ENCODE peak calls at places on chromosomes 7 and 10, in ten cellular contexts. F is mesothelial cell of epicardium, R is GM19239, M is colonic mucosa, B is T follicular helper cell, Y is RWPE1, C is body of pancreas, U is NCI-H1417 treated with DMSO at 0.1 percent for 48 hours, H is glutamatergic neuron, L is NCI-H146. K is an unnamed sample.

GRCh38 chr7:55438765-55439525 is 73.8 kb downstream of the LANCL2 start:
- DNase-seq in M (peak; percentile 41), R (no peak), Y (peak; percentile 53), H (no peak), F (no peak), L (peak; percentile 78), U (no peak), B (no peak), C (peak; percentile 50), K (no peak)

GRCh38 chr10:86211691-86212390 is 154.8 kb downstream of the GRID1 start:
- DNase-seq in C (no peak), U (no peak), F (no peak), Y (no peak), L (no peak), B (no peak), R (no peak), M (no peak), H (no peak), K (no peak)

GRCh38 chr10:115171392-115171960 is 78.3 kb downstream of the ATRNL1 start:
- DNase-seq in M (no peak), Y (peak; percentile 14), R (no peak), C (no peak), U (no peak), B (no peak), L (peak; percentile 1), F (no peak), H (no peak), K (no peak)

GRCh38 chr7:127809285-127809702 is 157.3 kb downstream of the SND1 start:
- DNase-seq in U (peak; percentile 39), R (no peak), B (no peak), M (no peak), L (no peak), Y (peak; percentile 48), F (no peak), H (peak; percentile 39), C (no peak), K (no peak)

GRCh38 chr10:100907175-100907574 is 5.6 kb upstream of the SLF2 start:
- DNase-seq in R (no peak), Y (no peak), M (no peak), F (no peak), H (no peak), L (no peak), B (no peak), U (no peak), C (no peak), K (no peak)

GRCh38 chr7:81236560-81236959 is 317.7 kb upstream of the SEMA3C start:
- DNase-seq in M (no peak), Y (no peak), B (no peak), F (no peak), R (no peak), U (no peak), C (no peak), L (no peak), H (no peak), K (no peak)

GRCh38 chr10:132536241-132536963 is 1.2 kb upstream of the INPP5A start:
- DNase-seq in Y (no peak), L (no peak), F (no peak), H (no peak), C (peak; percentile 48), M (peak; percentile 53), R (no peak), B (no peak), U (no peak), K (no peak)

GRCh38 chr7:141128931-141129330 is 55.1 kb downstream of the TMEM178B start:
- DNase-seq in R (no peak), L (no peak), M (no peak), U (no peak), H (no peak), C (no peak), Y (no peak), F (no peak), B (no peak), K (no peak)

GRCh38 chr10:6036861-6037321 is 25.3 kb downstream of the IL2RA start:
- DNase-seq in C (no peak), M (peak; percentile 9), B (peak; percentile 40), F (no peak), U (no peak), H (no peak), Y (no peak), L (no peak), R (no peak), K (peak; percentile 43)

GRCh38 chr7:36686499-36686898 is 37.8 kb downstream of the AOAH start:
- DNase-seq in L (no peak), B (no peak), C (no peak), M (no peak), H (no peak), R (no peak), U (no peak), F (no peak), Y (peak; percentile 59), K (no peak)

GRCh38 chr10:58932126-58932525 is 244.3 kb upstream of the PHYHIPL start:
- DNase-seq in U (no peak), M (no peak), H (no peak), B (no peak), R (no peak), Y (no peak), L (no peak), F (no peak), C (no peak), K (no peak)

GRCh38 chr7:26369519-26370385 is 78.1 kb downstream of the SNX10 start:
- DNase-seq in F (no peak), H (no peak), L (peak; percentile 58), Y (peak; percentile 63), M (peak; percentile 62), R (no peak), B (peak; percentile 15), C (peak; percentile 34), U (peak; percentile 42), K (no peak)

GRCh38 chr7:64854969-64855368 is 48.1 kb upstream of the ZNF273 start:
- DNase-seq in F (no peak), U (no peak), R (no peak), M (no peak), L (no peak), B (no peak), C (no peak), H (no peak), Y (no peak), K (no peak)

GRCh38 chr7:16399265-16399801 is 22.0 kb downstream of the CRPPA start:
- DNase-seq in M (no peak), Y (no peak), B (no peak), L (no peak), R (no peak), U (no peak), H (no peak), F (no peak), C (peak; percentile 22), K (no peak)

GRCh38 chr10:103021897-103022286 is 103.8 kb downstream of the CNNM2 start:
- DNase-seq in R (no peak), F (no peak), C (no peak), Y (no peak), U (no peak), H (no peak), L (no peak), B (no peak), M (no peak), K (no peak)

GRCh38 chr7:158842486-158842885 is 13.2 kb upstream of the ESYT2 start:
- DNase-seq in Y (no peak), R (no peak), M (no peak), B (no peak), U (no peak), H (no peak), L (no peak), F (no peak), C (no peak), K (no peak)

K was measured in ecto neural progenitor cell.